ENCODE peak calls at places on chromosomes 4 and X, in four cellular contexts. One of them, this sample, is unnamed.

GRCh38 chr4:16977081-16977480 is 78.6 kb upstream of the LDB2 start:
- DNase-seq in AG04450: no peak
- DNase-seq in heart left ventricle: no peak
- DNase-seq in tibial artery: no peak
- DNase-seq in this sample: no peak

GRCh38 chr4:6727943-6728250 is 11.9 kb downstream of the BLOC1S4 start:
- DNase-seq in AG04450: no peak
- DNase-seq in heart left ventricle: no peak
- DNase-seq in tibial artery: no peak
- DNase-seq in this sample: no peak

GRCh38 chr4:143395054-143395453 is 58.4 kb downstream of the GAB1 start:
- DNase-seq in AG04450: no peak
- DNase-seq in heart left ventricle: no peak
- DNase-seq in tibial artery: no peak
- DNase-seq in this sample: no peak

GRCh38 chrX:20965270-20966044 is 408.8 kb upstream of the CNKSR2 start:
- DNase-seq in AG04450: no peak
- DNase-seq in heart left ventricle: no peak
- DNase-seq in tibial artery: no peak
- DNase-seq in this sample: no peak

GRCh38 chr4:791866-792630 is 33.9 kb downstream of the CPLX1 start:
- DNase-seq in AG04450: no peak
- DNase-seq in heart left ventricle: no peak
- DNase-seq in tibial artery: no peak
- DNase-seq in this sample: peak

GRCh38 chr4:185925910-185926360 is 113.9 kb upstream of the SORBS2 start:
- DNase-seq in AG04450: no peak
- DNase-seq in heart left ventricle: peak
- DNase-seq in tibial artery: no peak
- DNase-seq in this sample: no peak

GRCh38 chr4:152352645-152353116 is 183.2 kb downstream of the FBXW7 start:
- DNase-seq in AG04450: peak
- DNase-seq in heart left ventricle: peak
- DNase-seq in tibial artery: peak
- DNase-seq in this sample: peak

GRCh38 chr4:84582988-84583870 is at the start of gene CDS1:
- DNase-seq in AG04450: no peak
- DNase-seq in heart left ventricle: peak
- DNase-seq in tibial artery: no peak
- DNase-seq in this sample: peak

GRCh38 chr4:7206385-7206784 is 14.0 kb downstream of the SORCS2 start:
- DNase-seq in AG04450: no peak
- DNase-seq in heart left ventricle: peak
- DNase-seq in tibial artery: peak
- DNase-seq in this sample: peak

GRCh38 chr4:159016527-159017137 is 86.2 kb upstream of the RAPGEF2 start:
- DNase-seq in AG04450: no peak
- DNase-seq in heart left ventricle: no peak
- DNase-seq in tibial artery: no peak
- DNase-seq in this sample: peak

GRCh38 chr4:2284161-2284933 is 22.4 kb upstream of the MXD4 start:
- DNase-seq in AG04450: no peak
- DNase-seq in heart left ventricle: no peak
- DNase-seq in tibial artery: no peak
- DNase-seq in this sample: no peak

GRCh38 chrX:153599192-153600031 is 473 bp upstream of the CCNQ start:
- DNase-seq in AG04450: peak
- DNase-seq in heart left ventricle: peak
- DNase-seq in tibial artery: peak
- DNase-seq in this sample: peak

GRCh38 chr4:65789850-65790249 is 119.6 kb upstream of the EPHA5 start:
- DNase-seq in AG04450: no peak
- DNase-seq in heart left ventricle: no peak
- DNase-seq in tibial artery: no peak
- DNase-seq in this sample: no peak

GRCh38 chr4:78644744-78645330 is 93.3 kb downstream of the ANXA3 start:
- DNase-seq in AG04450: peak
- DNase-seq in heart left ventricle: peak
- DNase-seq in tibial artery: peak
- DNase-seq in this sample: peak

GRCh38 chr4:111434581-111434980 is 710.7 kb upstream of the FAM241A start:
- DNase-seq in AG04450: no peak
- DNase-seq in heart left ventricle: no peak
- DNase-seq in tibial artery: no peak
- DNase-seq in this sample: no peak

GRCh38 chr4:2334826-2335728 is 73.2 kb upstream of the MXD4 start:
- DNase-seq in AG04450: no peak
- DNase-seq in heart left ventricle: no peak
- DNase-seq in tibial artery: no peak
- DNase-seq in this sample: no peak

This sample was measured in thyroid gland.